ENCODE peak calls at places on chromosomes 5 and 9, in six cellular contexts. One of them, this sample, is unnamed. For H3K27me3, the result is how much of the 10 kb centered on the place peaks cover.

GRCh38 chr9:32672478-32672877 is 37.0 kb upstream of the TAF1L start:
- DNase-seq in SK-N-SH: no peak
- DNase-seq in breast epithelium: no peak
- DNase-seq in endothelial cell of umbilical vein: peak
- DNase-seq in transverse colon: no peak
- DNase-seq in HL-60: no peak
- DNase-seq in this sample: no peak

GRCh38 chr9:6414291-6414690 is 1.3 kb downstream of the UHRF2 start:
- DNase-seq in SK-N-SH: no peak
- DNase-seq in breast epithelium: no peak
- DNase-seq in endothelial cell of umbilical vein: peak
- DNase-seq in transverse colon: no peak
- DNase-seq in HL-60: no peak
- DNase-seq in this sample: no peak

GRCh38 chr5:75856056-75856455 is 138.8 kb upstream of the POC5 start:
- DNase-seq in SK-N-SH: no peak
- DNase-seq in breast epithelium: no peak
- DNase-seq in endothelial cell of umbilical vein: no peak
- DNase-seq in transverse colon: no peak
- DNase-seq in HL-60: no peak
- DNase-seq in this sample: no peak

GRCh38 chr9:98356953-98357352 is 101.5 kb upstream of the TBC1D2 start:
- DNase-seq in SK-N-SH: no peak
- DNase-seq in breast epithelium: no peak
- DNase-seq in endothelial cell of umbilical vein: peak
- DNase-seq in transverse colon: no peak
- DNase-seq in HL-60: no peak
- DNase-seq in this sample: no peak

GRCh38 chr5:41181691-41182564 is 31.4 kb downstream of the C6 start:
- DNase-seq in SK-N-SH: no peak
- DNase-seq in breast epithelium: no peak
- DNase-seq in endothelial cell of umbilical vein: no peak
- DNase-seq in transverse colon: peak
- DNase-seq in HL-60: no peak
- DNase-seq in this sample: no peak

GRCh38 chr5:138180183-138180782 is 1.4 kb downstream of the KIF20A start:
- DNase-seq in SK-N-SH: peak
- DNase-seq in breast epithelium: no peak
- DNase-seq in endothelial cell of umbilical vein: peak
- DNase-seq in transverse colon: no peak
- DNase-seq in HL-60: peak
- DNase-seq in this sample: peak

GRCh38 chr9:111427186-111427585 is 57.0 kb downstream of the ECPAS start:
- DNase-seq in SK-N-SH: no peak
- DNase-seq in breast epithelium: no peak
- DNase-seq in endothelial cell of umbilical vein: peak
- DNase-seq in transverse colon: no peak
- DNase-seq in HL-60: no peak
- DNase-seq in this sample: peak

GRCh38 chr5:168468836-168469235 is 17.4 kb upstream of the RARS1 start:
- DNase-seq in SK-N-SH: no peak
- DNase-seq in breast epithelium: no peak
- DNase-seq in endothelial cell of umbilical vein: no peak
- DNase-seq in transverse colon: no peak
- DNase-seq in HL-60: no peak
- DNase-seq in this sample: no peak

GRCh38 chr5:149748471-149749094 is 18.5 kb downstream of the PPARGC1B start:
- DNase-seq in SK-N-SH: no peak
- DNase-seq in breast epithelium: no peak
- DNase-seq in endothelial cell of umbilical vein: no peak
- DNase-seq in transverse colon: no peak
- DNase-seq in HL-60: no peak
- DNase-seq in this sample: no peak

GRCh38 chr9:441131-441530 is 226.5 kb downstream of the DOCK8 start:
- DNase-seq in SK-N-SH: no peak
- DNase-seq in breast epithelium: no peak
- DNase-seq in endothelial cell of umbilical vein: no peak
- DNase-seq in transverse colon: no peak
- DNase-seq in HL-60: no peak
- DNase-seq in this sample: no peak

GRCh38 chr5:128684951-128685350 is 146.9 kb upstream of the FBN2 start:
- DNase-seq in SK-N-SH: no peak
- DNase-seq in breast epithelium: no peak
- DNase-seq in endothelial cell of umbilical vein: peak
- DNase-seq in transverse colon: no peak
- DNase-seq in HL-60: no peak
- DNase-seq in this sample: no peak

GRCh38 chr5:158856794-158857193 is 242.9 kb downstream of the EBF1 start:
- DNase-seq in SK-N-SH: no peak
- DNase-seq in breast epithelium: no peak
- DNase-seq in endothelial cell of umbilical vein: no peak
- DNase-seq in transverse colon: no peak
- DNase-seq in HL-60: no peak
- DNase-seq in this sample: no peak

GRCh38 chr5:139014726-139015125 is 139.6 kb upstream of the LRRTM2 start:
- DNase-seq in SK-N-SH: no peak
- DNase-seq in breast epithelium: no peak
- DNase-seq in endothelial cell of umbilical vein: peak
- DNase-seq in transverse colon: no peak
- DNase-seq in HL-60: no peak
- DNase-seq in this sample: peak

GRCh38 chr5:60960591-60960990 is 15.6 kb downstream of the NDUFAF2 start:
- DNase-seq in SK-N-SH: peak
- DNase-seq in breast epithelium: no peak
- DNase-seq in endothelial cell of umbilical vein: peak
- DNase-seq in transverse colon: no peak
- DNase-seq in HL-60: no peak
- DNase-seq in this sample: no peak

GRCh38 chr5:84113246-84114118 is 271.2 kb downstream of the EDIL3 start:
- DNase-seq in SK-N-SH: no peak
- DNase-seq in breast epithelium: no peak
- DNase-seq in endothelial cell of umbilical vein: no peak
- DNase-seq in transverse colon: no peak
- DNase-seq in HL-60: no peak
- DNase-seq in this sample: no peak

GRCh38 chr9:134775552-134775951 is 105.1 kb upstream of the FCN2 start:
- DNase-seq in SK-N-SH: no peak
- DNase-seq in breast epithelium: no peak
- DNase-seq in endothelial cell of umbilical vein: no peak
- DNase-seq in transverse colon: no peak
- DNase-seq in HL-60: no peak
- DNase-seq in this sample: no peak

GRCh38 chr5:178332096-178332780 is 99.6 kb upstream of the PHYKPL start:
- DNase-seq in SK-N-SH: no peak
- DNase-seq in breast epithelium: no peak
- DNase-seq in endothelial cell of umbilical vein: no peak
- DNase-seq in transverse colon: no peak
- DNase-seq in HL-60: no peak
- DNase-seq in this sample: no peak

GRCh38 chr9:68648164-68648563 is 56.9 kb upstream of the PIP5K1B start:
- DNase-seq in SK-N-SH: no peak
- DNase-seq in breast epithelium: no peak
- DNase-seq in endothelial cell of umbilical vein: no peak
- DNase-seq in transverse colon: no peak
- DNase-seq in HL-60: no peak
- DNase-seq in this sample: no peak

GRCh38 chr5:159003045-159004030 is 96.4 kb downstream of the EBF1 start:
- DNase-seq in SK-N-SH: no peak
- DNase-seq in breast epithelium: no peak
- DNase-seq in endothelial cell of umbilical vein: peak
- DNase-seq in transverse colon: no peak
- DNase-seq in HL-60: no peak
- DNase-seq in this sample: peak

GRCh38 chr9:74499770-74500583 is 2.8 kb downstream of the RORB start:
- DNase-seq in SK-N-SH: peak
- DNase-seq in breast epithelium: no peak
- DNase-seq in endothelial cell of umbilical vein: no peak
- DNase-seq in transverse colon: no peak
- DNase-seq in HL-60: no peak
- DNase-seq in this sample: no peak

GRCh38 chr5:121366515-121366914 is 485.2 kb upstream of the FTMT start:
- DNase-seq in SK-N-SH: no peak
- DNase-seq in breast epithelium: no peak
- DNase-seq in endothelial cell of umbilical vein: no peak
- DNase-seq in transverse colon: no peak
- DNase-seq in HL-60: no peak
- DNase-seq in this sample: no peak

GRCh38 chr9:91589101-91589553 is 165.5 kb upstream of the NFIL3 start:
- DNase-seq in SK-N-SH: no peak
- DNase-seq in breast epithelium: no peak
- DNase-seq in endothelial cell of umbilical vein: no peak
- DNase-seq in transverse colon: peak
- DNase-seq in HL-60: no peak
- DNase-seq in this sample: no peak

GRCh38 chr9:26500471-26500870 is 392.1 kb downstream of the CAAP1 start:
- DNase-seq in SK-N-SH: no peak
- DNase-seq in breast epithelium: no peak
- DNase-seq in endothelial cell of umbilical vein: no peak
- DNase-seq in transverse colon: no peak
- DNase-seq in HL-60: no peak
- DNase-seq in this sample: no peak

DNA sequence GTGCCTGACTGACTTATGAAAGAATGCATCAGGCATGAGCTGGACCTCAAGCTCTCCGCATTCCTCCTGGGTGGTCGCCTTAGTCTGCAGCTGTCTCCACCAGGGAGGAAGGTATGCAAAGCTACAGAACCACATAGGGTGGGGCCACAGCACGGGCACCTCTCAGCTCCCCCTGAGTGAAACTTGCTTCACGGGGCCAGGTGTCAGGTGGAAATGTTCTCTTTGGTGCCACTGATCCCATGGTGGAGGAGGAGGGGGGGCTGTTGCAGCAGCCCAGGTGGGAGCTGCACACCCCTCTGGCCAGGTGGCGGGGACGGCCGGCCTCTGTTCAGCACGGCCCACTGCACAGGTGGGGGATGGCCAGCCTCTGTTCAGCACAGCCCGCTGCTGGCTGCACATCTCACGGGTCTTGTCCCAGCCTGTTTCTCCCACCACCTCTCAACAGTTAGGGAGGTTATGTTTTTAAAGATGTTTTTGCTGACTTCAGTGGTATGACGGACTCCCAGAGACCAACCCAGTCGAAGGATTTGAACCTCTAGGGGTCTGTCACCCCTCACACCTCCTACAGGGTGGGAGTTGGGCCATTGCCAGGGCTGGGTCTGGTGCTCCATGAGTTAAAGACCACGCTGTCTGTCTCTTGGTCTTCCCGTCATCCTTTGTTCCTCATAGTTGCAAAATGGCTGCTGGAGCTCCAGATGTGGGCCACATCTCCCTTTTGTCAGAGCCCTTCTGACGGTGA is 34.3 kb downstream of the MRPL36 start:
- DNase-seq in SK-N-SH: no peak
- DNase-seq in breast epithelium: peak
- DNase-seq in endothelial cell of umbilical vein: no peak
- DNase-seq in transverse colon: peak
- DNase-seq in HL-60: no peak
- DNase-seq in this sample: no peak
- TF ChIP-seq POLR2AphosphoS5 in SK-N-SH: no peak
- TF ChIP-seq POLR2AphosphoS5 in breast epithelium: no peak
- TF ChIP-seq POLR2AphosphoS5 in endothelial cell of umbilical vein: no peak
- TF ChIP-seq POLR2AphosphoS5 in transverse colon: no peak
- TF ChIP-seq POLR2AphosphoS5 in HL-60: no peak
- TF ChIP-seq POLR2AphosphoS5 in this sample: no peak

GRCh38 chr5:1658665-1659064 is 134.9 kb upstream of the LPCAT1 start:
- DNase-seq in SK-N-SH: peak
- DNase-seq in breast epithelium: no peak
- DNase-seq in endothelial cell of umbilical vein: no peak
- DNase-seq in transverse colon: no peak
- DNase-seq in HL-60: no peak
- DNase-seq in this sample: no peak

GRCh38 chr5:1660511-1660910 is 136.8 kb upstream of the LPCAT1 start:
- DNase-seq in SK-N-SH: peak
- DNase-seq in breast epithelium: no peak
- DNase-seq in endothelial cell of umbilical vein: no peak
- DNase-seq in transverse colon: no peak
- DNase-seq in HL-60: no peak
- DNase-seq in this sample: no peak

GRCh38 chr5:1660037-1660400 is 136.3 kb upstream of the LPCAT1 start:
- DNase-seq in SK-N-SH: no peak
- DNase-seq in breast epithelium: no peak
- DNase-seq in endothelial cell of umbilical vein: no peak
- DNase-seq in transverse colon: no peak
- DNase-seq in HL-60: no peak
- DNase-seq in this sample: no peak

GRCh38 chr5:1661311-1661710 is 137.6 kb upstream of the LPCAT1 start:
- DNase-seq in SK-N-SH: no peak
- DNase-seq in breast epithelium: no peak
- DNase-seq in endothelial cell of umbilical vein: no peak
- DNase-seq in transverse colon: no peak
- DNase-seq in HL-60: no peak
- DNase-seq in this sample: no peak

GRCh38 chr5:1659100-1660036 is 135.6 kb upstream of the LPCAT1 start:
- DNase-seq in SK-N-SH: peak
- DNase-seq in breast epithelium: no peak
- DNase-seq in endothelial cell of umbilical vein: no peak
- DNase-seq in transverse colon: no peak
- DNase-seq in HL-60: no peak
- DNase-seq in this sample: no peak
- H3K27me3 ChIP-seq in SK-N-SH: half or more
- H3K27me3 ChIP-seq in breast epithelium: under half
- H3K27me3 ChIP-seq in endothelial cell of umbilical vein: under half
- H3K27me3 ChIP-seq in transverse colon: half or more
- H3K27me3 ChIP-seq in HL-60: under half
- H3K27me3 ChIP-seq in this sample: under half

GRCh38 chr9:97038909-97039781 is at the start of gene CTSV:
- DNase-seq in SK-N-SH: peak
- DNase-seq in breast epithelium: peak
- DNase-seq in endothelial cell of umbilical vein: peak
- DNase-seq in transverse colon: peak
- DNase-seq in HL-60: peak
- DNase-seq in this sample: peak
- TF ChIP-seq POLR2AphosphoS5 in SK-N-SH: peak
- TF ChIP-seq POLR2AphosphoS5 in breast epithelium: peak
- TF ChIP-seq POLR2AphosphoS5 in endothelial cell of umbilical vein: peak
- TF ChIP-seq POLR2AphosphoS5 in transverse colon: peak
- TF ChIP-seq POLR2AphosphoS5 in HL-60: no peak
- TF ChIP-seq POLR2AphosphoS5 in this sample: peak

GRCh38 chr9:126783958-126784357 is 20.9 kb upstream of the ZBTB43 start:
- DNase-seq in SK-N-SH: no peak
- DNase-seq in breast epithelium: no peak
- DNase-seq in endothelial cell of umbilical vein: no peak
- DNase-seq in transverse colon: no peak
- DNase-seq in HL-60: no peak
- DNase-seq in this sample: no peak

GRCh38 chr9:126781186-126781585 is 23.7 kb upstream of the ZBTB43 start:
- DNase-seq in SK-N-SH: no peak
- DNase-seq in breast epithelium: no peak
- DNase-seq in endothelial cell of umbilical vein: no peak
- DNase-seq in transverse colon: no peak
- DNase-seq in HL-60: no peak
- DNase-seq in this sample: no peak

GRCh38 chr9:126784401-126784800 is 20.4 kb upstream of the ZBTB43 start:
- DNase-seq in SK-N-SH: no peak
- DNase-seq in breast epithelium: no peak
- DNase-seq in endothelial cell of umbilical vein: no peak
- DNase-seq in transverse colon: no peak
- DNase-seq in HL-60: no peak
- DNase-seq in this sample: no peak

GRCh38 chr9:126777733-126778132 is 27.1 kb upstream of the ZBTB43 start:
- DNase-seq in SK-N-SH: no peak
- DNase-seq in breast epithelium: no peak
- DNase-seq in endothelial cell of umbilical vein: no peak
- DNase-seq in transverse colon: no peak
- DNase-seq in HL-60: no peak
- DNase-seq in this sample: no peak

GRCh38 chr9:126781717-126782388 is 23.0 kb upstream of the ZBTB43 start:
- DNase-seq in SK-N-SH: peak
- DNase-seq in breast epithelium: peak
- DNase-seq in endothelial cell of umbilical vein: peak
- DNase-seq in transverse colon: peak
- DNase-seq in HL-60: peak
- DNase-seq in this sample: no peak
- H3K27me3 ChIP-seq in SK-N-SH: under half
- H3K27me3 ChIP-seq in breast epithelium: under half
- H3K27me3 ChIP-seq in endothelial cell of umbilical vein: under half
- H3K27me3 ChIP-seq in transverse colon: half or more
- H3K27me3 ChIP-seq in HL-60: under half
- H3K27me3 ChIP-seq in this sample: under half